ENCODE peak calls at places on chromosomes 2 and 18, in ten cellular contexts. K is HepG2; N is CD8-positive, alpha-beta memory T cell; D is neuronal stem cell; I is heart left ventricle; W is tibial artery; E is spleen; B is fibroblast of lung; M is heart right ventricle; Q is CD8-positive, alpha-beta T cell. J is an unnamed sample.
A peak's percentile ranks its signal among the peaks of the same experiment; 100 is the strongest.

GRCh38 chr2:28349546-28350165 is 43.0 kb upstream of the FOSL2 start:
- DNase-seq in K (no peak), E (peak; percentile 61), N (peak; percentile 43), I (no peak), W (no peak), D (no peak), B (no peak), Q (no peak), M (no peak), J (no peak)

GRCh38 chr2:168180483-168180882 is 66.9 kb downstream of the STK39 start:
- DNase-seq in N (no peak), M (no peak), Q (no peak), B (no peak), D (no peak), E (no peak), W (no peak), I (no peak), K (peak; percentile 85), J (no peak)

GRCh38 chr2:118670281-118670680 is 177.2 kb downstream of the EN1 start:
- DNase-seq in M (no peak), B (no peak), Q (no peak), I (no peak), W (no peak), E (no peak), N (no peak), K (no peak), D (no peak), J (no peak)

GRCh38 chr2:158740591-158740990 is 54.5 kb upstream of the DAPL1 start:
- DNase-seq in K (no peak), W (no peak), M (no peak), N (no peak), B (peak; percentile 66), D (no peak), E (no peak), Q (no peak), I (no peak), J (no peak)

GRCh38 chr2:98180456-98180855 is 93.5 kb downstream of the VWA3B start:
- DNase-seq in N (no peak), K (no peak), D (no peak), E (no peak), I (no peak), W (no peak), M (no peak), B (no peak), Q (no peak), J (no peak)

GRCh38 chr2:134773372-134774073 is 54.7 kb upstream of the TMEM163 start:
- DNase-seq in I (no peak), Q (no peak), E (no peak), K (no peak), W (no peak), D (no peak), N (no peak), B (no peak), M (no peak), J (no peak)

GRCh38 chr2:58890865-58891525 is 649.9 kb upstream of the FANCL start:
- DNase-seq in M (no peak), K (no peak), B (no peak), E (no peak), D (no peak), W (no peak), N (no peak), I (no peak), Q (no peak), J (no peak)

GRCh38 chr2:176852667-176853066 is 359.9 kb upstream of the HNRNPA3 start:
- DNase-seq in W (no peak), I (no peak), K (no peak), E (no peak), D (no peak), Q (peak; percentile 49), M (no peak), B (no peak), N (peak; percentile 75), J (no peak)

GRCh38 chr2:177284531-177284930 is 20.0 kb upstream of the NFE2L2 start:
- DNase-seq in N (no peak), B (no peak), W (no peak), K (no peak), E (no peak), D (no peak), Q (no peak), M (no peak), I (no peak), J (no peak)

GRCh38 chr18:23627325-23627724 is 35.4 kb downstream of the ANKRD29 start:
- DNase-seq in M (no peak), E (no peak), N (no peak), K (peak; percentile 37), I (no peak), D (no peak), Q (no peak), B (peak; percentile 91), W (no peak), J (no peak)

GRCh38 chr2:47785986-47786385 is 3.0 kb downstream of the MSH6 start:
- DNase-seq in I (no peak), D (no peak), M (no peak), E (no peak), B (no peak), Q (no peak), W (no peak), K (no peak), N (no peak), J (no peak)

GRCh38 chr2:47779416-47779790 is 3.5 kb upstream of the MSH6 start:
- DNase-seq in I (no peak), N (no peak), D (no peak), M (no peak), W (no peak), K (no peak), Q (no peak), E (no peak), B (no peak), J (no peak)

GRCh38 chr2:47784349-47784851 is 1.5 kb downstream of the MSH6 start:
- DNase-seq in D (no peak), W (no peak), Q (no peak), K (no peak), I (no peak), B (peak; percentile 42), E (no peak), M (no peak), N (no peak), J (no peak)

GRCh38 chr2:47783491-47784330 is 766 bp downstream of the MSH6 start:
- DNase-seq in B (peak; percentile 39), Q (peak; percentile 66), W (peak; percentile 44), N (peak; percentile 78), M (peak; percentile 63), E (peak; percentile 92), I (peak; percentile 80), K (peak; percentile 60), D (peak; percentile 79), J (peak; percentile 43)

GRCh38 chr2:47782557-47783490 is at the start of gene MSH6:
- DNase-seq in E (peak; percentile 97), M (peak; percentile 90), I (peak; percentile 94), K (peak; percentile 85), N (peak; percentile 90), D (peak; percentile 92), Q (peak; percentile 84), B (peak; percentile 86), W (peak; percentile 81), J (peak; percentile 39)
- H3K4me3 ChIP-seq in E (peak within 1 kb of the TSS; percentile 98), M (peak within 1 kb of the TSS; percentile 76), I (peak within 1 kb of the TSS; percentile 95), K (peak within 1 kb of the TSS; percentile 82), N (peak within 1 kb of the TSS; percentile 90), D (peak within 1 kb of the TSS; percentile 79), Q (peak within 1 kb of the TSS; percentile 100), B (peak within 1 kb of the TSS; percentile 88), W (peak within 1 kb of the TSS; percentile 86), J (peak within 1 kb of the TSS; percentile 96)

DNA sequence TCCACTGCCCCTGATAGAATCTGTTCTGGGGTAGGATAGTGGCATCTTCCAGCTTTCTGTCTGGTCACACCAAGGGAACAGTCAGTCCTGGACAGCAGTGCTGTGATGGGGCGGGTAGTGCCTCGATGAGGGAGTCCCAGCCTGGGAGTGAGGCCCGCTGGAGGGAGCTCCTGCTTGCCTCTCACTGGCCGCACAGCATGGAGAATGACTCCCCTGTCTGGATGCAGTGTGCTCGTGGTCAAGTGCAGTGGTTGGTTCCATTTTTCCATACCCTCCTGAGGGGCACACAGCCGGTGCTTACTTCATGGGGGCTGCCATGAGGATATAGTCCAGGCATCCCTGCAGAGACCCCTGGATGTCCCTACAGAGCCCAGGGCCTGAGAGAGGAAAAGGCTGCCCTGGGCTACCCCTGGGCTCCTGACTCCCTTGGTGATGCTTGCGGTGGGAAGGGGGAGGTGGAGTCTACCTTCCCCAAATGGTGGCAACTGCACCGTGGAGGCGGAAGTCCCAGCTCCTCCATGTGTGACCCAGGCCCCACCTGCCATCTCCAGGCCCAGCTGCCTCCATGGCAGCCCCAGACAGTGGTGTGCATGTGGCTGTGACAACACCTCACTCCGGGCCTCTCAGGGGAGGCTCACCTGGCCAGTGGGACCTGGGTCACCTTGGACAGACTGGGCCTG is 212.5 kb downstream of the GLI2 start:
- DNase-seq in Q (no peak), K (no peak), I (no peak), M (no peak), N (no peak), B (no peak), D (no peak), W (no peak), E (no peak), J (no peak)
- H3K4me1 ChIP-seq in Q (no peaks in the 10 kb centered on the region), K (no peaks in the 10 kb centered on the region), I (no peaks in the 10 kb centered on the region), M (no peaks in the 10 kb centered on the region), N (no peaks in the 10 kb centered on the region), B (no peaks in the 10 kb centered on the region), D (peaks cover 15% of the 10 kb centered on the region), W (peaks cover 5% of the 10 kb centered on the region), E (no peaks in the 10 kb centered on the region), J (peaks cover 1% of the 10 kb centered on the region)

DNA sequence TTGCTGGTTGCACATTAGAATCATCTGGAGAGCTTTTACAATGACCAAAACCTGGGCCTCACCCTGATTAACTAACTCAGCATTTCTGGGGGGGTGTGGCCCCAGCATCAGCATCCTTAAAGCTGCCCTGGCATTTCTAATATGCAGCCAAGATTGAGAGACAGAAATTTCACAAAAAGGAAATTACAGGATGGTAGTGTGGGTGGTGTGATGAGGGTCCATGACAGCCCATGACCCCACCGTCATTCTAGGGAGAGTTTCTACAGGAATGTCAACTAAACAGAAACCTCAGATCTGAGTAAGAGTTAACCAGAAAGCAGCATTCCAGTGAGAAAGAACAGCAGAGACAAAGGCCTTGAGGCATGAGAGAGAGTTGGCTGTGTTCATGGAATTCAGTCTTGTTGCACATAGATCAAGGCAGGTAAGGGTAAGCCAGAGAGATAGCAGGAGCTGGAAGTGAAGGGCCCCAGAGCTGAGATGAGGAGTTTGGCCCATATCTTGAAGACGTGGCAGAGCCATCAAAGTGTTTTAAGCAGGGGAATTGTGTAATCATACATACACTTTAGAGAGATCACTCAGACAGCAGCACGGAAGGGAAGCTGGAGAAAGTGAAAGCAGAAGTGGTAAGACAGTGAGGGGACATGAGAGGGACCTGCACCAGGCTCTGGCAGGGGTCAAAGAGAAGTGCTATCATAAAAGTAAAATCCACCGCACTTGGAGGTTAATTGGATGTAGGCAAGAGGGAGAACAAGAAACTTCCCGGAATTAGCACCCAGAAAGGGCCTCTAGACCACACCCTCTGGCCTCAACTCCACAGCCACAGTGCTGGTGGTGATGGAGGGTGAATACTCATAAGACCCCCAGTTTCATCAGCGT is 7.8 kb upstream of the TRABD2A start:
- DNase-seq in Q (peak; percentile 56), N (peak; percentile 75), B (peak; percentile 79), M (no peak), K (no peak), E (no peak), W (no peak), D (no peak), I (no peak), J (no peak)
- H3K4me3 ChIP-seq in Q (peak overlapping the region; percentile 39), N (peak overlapping the region; percentile 63), B (peak overlapping the region; percentile 11), M (peak overlapping the region; percentile 19), K (peak overlapping the region; percentile 22), E (no peak overlapping the region), W (no peak overlapping the region), D (no peak overlapping the region), I (peak overlapping the region; percentile 29), J (no peak overlapping the region)

GRCh38 chr18:77087391-77088141 is 45.0 kb downstream of the MBP start:
- DNase-seq in I (peak; percentile 80), D (peak; percentile 37), N (no peak), E (peak; percentile 78), W (no peak), M (peak; percentile 63), B (peak; percentile 63), Q (no peak), K (no peak), J (no peak)
- H3K4me1 ChIP-seq in I (peaks cover 30% of the 10 kb centered on the region), D (peaks cover 2% of the 10 kb centered on the region), N (peaks cover 54% of the 10 kb centered on the region), E (peaks cover 28% of the 10 kb centered on the region), W (peaks cover 30% of the 10 kb centered on the region), M (peaks cover 26% of the 10 kb centered on the region), B (peaks cover 9% of the 10 kb centered on the region), Q (peaks cover 57% of the 10 kb centered on the region), K (peaks cover 35% of the 10 kb centered on the region), J (peaks cover 12% of the 10 kb centered on the region)

J was measured in iPS DF 6.9.